ENCODE peak calls at places on chromosomes 5 and 9, in six cellular contexts. J is lung, F is neural progenitor cell, X is Peyer's patch, Z is endodermal cell, P is breast epithelium. A is an unnamed sample.

GRCh38 chr5:91339053-91339710 is 43.9 kb downstream of the ARRDC3 start:
- DNase-seq in J (no peak), F (peak; percentile 55), X (no peak), Z (no peak), P (no peak), A (no peak)

GRCh38 chr9:126392662-126393383 is 66.2 kb downstream of the MVB12B start:
- DNase-seq in J (no peak), F (no peak), X (no peak), Z (no peak), P (no peak), A (no peak)

GRCh38 chr9:134422701-134423100 is 96.4 kb downstream of the RXRA start:
- DNase-seq in J (no peak), F (no peak), X (no peak), Z (no peak), P (no peak), A (no peak)

GRCh38 chr5:176812269-176813259 is 2.2 kb downstream of the UNC5A start:
- DNase-seq in J (no peak), F (peak; percentile 89), X (no peak), Z (peak; percentile 89), P (no peak), A (no peak)

GRCh38 chr9:136051568-136052432 is 43.3 kb downstream of the NACC2 start:
- DNase-seq in J (peak; percentile 75), F (peak; percentile 76), X (peak; percentile 8), Z (peak; percentile 87), P (peak; percentile 80), A (peak; percentile 77)

GRCh38 chr5:109145139-109145538 is 264.6 kb downstream of the PJA2 start:
- DNase-seq in J (no peak), F (no peak), X (no peak), Z (no peak), P (no peak), A (no peak)

GRCh38 chr9:136531904-136532798 is 13.7 kb downstream of the NOTCH1 start:
- DNase-seq in J (no peak), F (no peak), X (no peak), Z (no peak), P (no peak), A (no peak)

GRCh38 chr9:24258626-24259025 is 287.1 kb downstream of the IZUMO3 start:
- DNase-seq in J (no peak), F (no peak), X (no peak), Z (no peak), P (no peak), A (no peak)

GRCh38 chr9:404229-404628 is 189.6 kb downstream of the DOCK8 start:
- DNase-seq in J (no peak), F (no peak), X (no peak), Z (no peak), P (no peak), A (no peak)

GRCh38 chr5:176902911-176903664 is 3.9 kb upstream of the HK3 start:
- DNase-seq in J (no peak), F (no peak), X (no peak), Z (no peak), P (no peak), A (no peak)

GRCh38 chr9:130499804-130500263 is 55.1 kb downstream of the ASS1 start:
- DNase-seq in J (no peak), F (no peak), X (no peak), Z (no peak), P (no peak), A (no peak)

GRCh38 chr5:27592231-27592630 is 553.8 kb upstream of the CDH9 start:
- DNase-seq in J (no peak), F (no peak), X (no peak), Z (no peak), P (no peak), A (no peak)

GRCh38 chr9:89526667-89527066 is 28.8 kb upstream of the SEMA4D start:
- DNase-seq in J (no peak), F (no peak), X (no peak), Z (no peak), P (no peak), A (no peak)

GRCh38 chr9:134949681-134950403 is 32.1 kb upstream of the FCN1 start:
- DNase-seq in J (no peak), F (no peak), X (no peak), Z (no peak), P (no peak), A (no peak)

GRCh38 chr9:118000581-118000980 is 296.4 kb downstream of the TLR4 start:
- DNase-seq in J (no peak), F (no peak), X (no peak), Z (no peak), P (no peak), A (no peak)

GRCh38 chr9:107309271-107309670 is 26.2 kb downstream of the RAD23B start:
- DNase-seq in J (no peak), F (no peak), X (no peak), Z (no peak), P (no peak), A (no peak)

GRCh38 chr9:112548836-112549235 is 62.2 kb downstream of the KIAA1958 start:
- DNase-seq in J (no peak), F (no peak), X (no peak), Z (no peak), P (no peak), A (no peak)

GRCh38 chr5:145867806-145868205 is 5.0 kb downstream of the GRXCR2 start:
- DNase-seq in J (no peak), F (no peak), X (no peak), Z (no peak), P (no peak), A (no peak)

GRCh38 chr9:805151-805550 is 36.3 kb upstream of the DMRT1 start:
- DNase-seq in J (no peak), F (no peak), X (no peak), Z (no peak), P (no peak), A (no peak)

GRCh38 chr5:171420429-171421231 is 1.2 kb downstream of the FGF18 start:
- DNase-seq in J (peak; percentile 85), F (peak; percentile 53), X (peak; percentile 21), Z (peak; percentile 74), P (no peak), A (peak; percentile 74)

GRCh38 chr5:118956727-118957126 is 31.6 kb downstream of the DTWD2 start:
- DNase-seq in J (no peak), F (no peak), X (no peak), Z (no peak), P (no peak), A (no peak)

GRCh38 chr9:88198346-88198807 is 60.1 kb upstream of the SPATA31C2 start:
- DNase-seq in J (no peak), F (no peak), X (no peak), Z (no peak), P (no peak), A (no peak)

GRCh38 chr5:168656633-168657032 is 77.5 kb upstream of the PANK3 start:
- DNase-seq in J (no peak), F (no peak), X (no peak), Z (peak; percentile 13), P (no peak), A (no peak)

GRCh38 chr5:125550237-125550636 is 803.8 kb upstream of the ZNF608 start:
- DNase-seq in J (no peak), F (no peak), X (no peak), Z (no peak), P (no peak), A (no peak)

GRCh38 chr5:142065273-142065672 is 43.3 kb upstream of the NDFIP1 start:
- DNase-seq in J (no peak), F (peak; percentile 63), X (no peak), Z (no peak), P (no peak), A (no peak)

GRCh38 chr5:126070481-126070880 is 352.7 kb upstream of the GRAMD2B start:
- DNase-seq in J (no peak), F (no peak), X (no peak), Z (no peak), P (no peak), A (no peak)

GRCh38 chr9:5834214-5834613 is 1.3 kb upstream of the ERMP1 start:
- DNase-seq in J (no peak), F (no peak), X (no peak), Z (no peak), P (no peak), A (no peak)

DNA sequence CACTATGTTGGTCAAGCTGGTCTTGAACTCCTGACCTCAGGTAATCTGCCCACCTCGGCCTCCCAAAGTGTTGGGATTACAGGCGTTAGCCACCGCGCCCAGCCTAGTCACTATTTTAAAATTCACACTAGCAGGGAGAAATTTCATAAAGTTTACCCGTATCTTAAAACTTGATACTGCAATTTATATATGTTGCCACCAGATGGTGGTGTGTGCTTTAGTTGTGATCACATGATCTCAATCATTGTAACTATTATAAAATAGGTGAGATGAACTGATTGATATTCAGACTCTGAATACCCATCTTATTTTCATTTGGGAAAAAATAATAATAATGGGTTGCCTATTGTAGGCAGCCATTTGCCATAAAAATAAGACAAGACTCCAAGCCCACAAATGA is 1330.4 kb upstream of the WWC1 start:
- DNase-seq in J (no peak), F (no peak), X (no peak), Z (no peak), P (no peak), A (no peak)
- TF ChIP-seq CTCF in J (no peak), F (peak; percentile 50), X (peak; percentile 54), Z (peak; percentile 78), P (no peak), A (no peak)

GRCh38 chr5:79878721-79879336 is 112.2 kb downstream of the MTX3 start:
- DNase-seq in J (no peak), F (peak; percentile 48), X (no peak), Z (peak; percentile 89), P (no peak), A (no peak)
- TF ChIP-seq CTCF in J (no peak), F (peak; percentile 64), X (no peak), Z (peak; percentile 83), P (no peak), A (no peak)

DNA sequence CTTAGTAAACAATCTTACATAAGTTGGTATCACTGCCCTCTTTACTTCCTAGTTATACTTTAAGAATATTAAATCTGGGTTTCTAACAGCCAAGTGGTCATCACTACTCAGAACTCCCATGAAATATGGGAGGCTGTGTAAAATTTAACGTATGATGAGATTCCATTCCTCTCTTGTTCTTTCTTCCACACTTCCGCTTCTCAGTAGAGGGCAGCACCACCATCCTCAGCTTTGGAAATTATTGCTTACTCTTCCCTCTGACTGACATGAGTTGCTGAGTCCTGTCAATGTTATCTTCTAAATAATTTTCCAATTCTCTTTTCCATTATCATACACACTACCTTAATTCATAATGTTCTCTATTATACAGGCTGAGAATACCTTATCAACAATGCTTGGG is 194.0 kb downstream of the RFX3 start:
- DNase-seq in J (no peak), F (peak; percentile 13), X (no peak), Z (peak; percentile 51), P (no peak), A (no peak)
- TF ChIP-seq CTCF in J (peak; percentile 2), F (peak; percentile 59), X (peak; percentile 6), Z (peak; percentile 69), P (no peak), A (no peak)

DNA sequence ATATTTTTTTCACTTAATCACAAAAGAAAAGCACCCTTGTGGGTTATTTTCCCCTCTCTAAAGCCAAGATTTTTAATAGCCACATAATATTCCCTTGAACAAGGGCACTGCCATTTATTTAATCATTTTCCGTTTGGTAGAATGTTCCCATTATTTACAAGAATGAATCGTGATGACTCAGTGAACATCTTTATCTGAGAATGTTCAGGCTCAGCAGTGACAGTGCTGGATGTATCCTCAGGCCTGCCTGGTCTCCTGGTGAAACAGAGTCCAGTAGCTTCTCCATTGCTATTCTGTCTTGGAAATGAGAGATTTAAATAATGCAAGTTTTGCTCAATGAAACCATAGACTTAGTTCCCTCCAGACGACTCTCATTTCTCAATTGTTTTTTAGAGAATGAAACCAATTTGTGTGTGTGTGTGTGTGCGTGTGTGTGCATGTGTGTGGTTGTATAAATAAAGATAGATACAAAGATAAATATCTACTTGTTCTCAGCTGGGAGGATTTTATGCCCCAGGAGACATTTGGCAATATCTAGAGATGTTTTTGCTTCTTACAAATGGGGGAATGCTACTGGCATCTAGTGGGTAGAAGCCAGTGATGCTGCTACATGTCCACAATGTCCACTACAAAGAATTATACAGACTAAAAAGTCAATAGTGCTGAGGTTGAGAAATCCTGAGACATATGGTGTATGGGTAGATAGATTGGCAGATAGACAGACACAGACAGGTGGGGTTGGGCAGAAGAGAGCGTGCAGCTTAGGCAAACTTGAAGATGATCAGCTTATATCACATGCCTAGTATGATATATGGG is 55.0 kb downstream of the PAPPA start:
- DNase-seq in J (no peak), F (no peak), X (no peak), Z (no peak), P (no peak), A (no peak)
- TF ChIP-seq CTCF in J (no peak), F (no peak), X (no peak), Z (no peak), P (no peak), A (no peak)